ENCODE peak calls at places on chromosomes 7 and 10, in five cellular contexts. K is SHP77; P is NCI-H526 treated with DMSO at 0.1 percent for 48 hours; T is activated T-helper 1 cell treated with anti-CD3 and anti-CD28 coated beads, Interleukin-2, amount 50 U/mL, for 16 hours; Z is progenitor cell of endocrine pancreas. G is an unnamed sample.

GRCh38 chr7:83794834-83795233 is 145.9 kb upstream of the SEMA3E start:
- DNase-seq in K (peak), P (no peak), T (no peak), Z (no peak), G (no peak)

GRCh38 chr10:111079781-111080180 is 3.0 kb downstream of the ADRA2A start:
- DNase-seq in K (no peak), P (no peak), T (no peak), Z (no peak), G (no peak)

GRCh38 chr10:77609781-77610272 is 27.8 kb downstream of the KCNMA1 start:
- DNase-seq in K (no peak), P (no peak), T (no peak), Z (no peak), G (no peak)

GRCh38 chr7:116271980-116272886 is 61.9 kb downstream of the TES start:
- DNase-seq in K (no peak), P (no peak), T (no peak), Z (no peak), G (no peak)

GRCh38 chr10:8055420-8056349 is 1.2 kb downstream of the GATA3 start:
- DNase-seq in K (no peak), P (no peak), T (no peak), Z (no peak), G (peak)

GRCh38 chr7:152761116-152761748 is 1.7 kb downstream of the ACTR3B start:
- DNase-seq in K (no peak), P (no peak), T (no peak), Z (no peak), G (no peak)

GRCh38 chr7:13979671-13980438 is 9.6 kb downstream of the ETV1 start:
- DNase-seq in K (no peak), P (no peak), T (no peak), Z (no peak), G (no peak)

GRCh38 chr7:22241805-22242390 is 115.1 kb downstream of the RAPGEF5 start:
- DNase-seq in K (no peak), P (no peak), T (no peak), Z (no peak), G (no peak)

GRCh38 chr10:103852189-103852711 is 3.1 kb downstream of the SH3PXD2A start:
- DNase-seq in K (no peak), P (no peak), T (no peak), Z (no peak), G (no peak)

GRCh38 chr7:20172736-20173334 is 44.3 kb downstream of the MACC1 start:
- DNase-seq in K (peak), P (peak), T (no peak), Z (peak), G (no peak)

GRCh38 chr7:14748461-14748860 is 154.1 kb downstream of the DGKB start:
- DNase-seq in K (no peak), P (no peak), T (no peak), Z (no peak), G (no peak)

GRCh38 chr7:148472406-148472805 is 118.2 kb upstream of the C7orf33 start:
- DNase-seq in K (no peak), P (no peak), T (no peak), Z (no peak), G (no peak)

GRCh38 chr10:42722575-42722974 is 60.0 kb upstream of the BMS1 start:
- DNase-seq in K (no peak), P (no peak), T (no peak), Z (no peak), G (no peak)

GRCh38 chr10:27730041-27730440 is 15.6 kb downstream of the MKX start:
- DNase-seq in K (no peak), P (no peak), T (no peak), Z (no peak), G (no peak)

GRCh38 chr10:108410231-108410630 is 1245.7 kb upstream of the SORCS1 start:
- DNase-seq in K (no peak), P (no peak), T (no peak), Z (no peak), G (no peak)

GRCh38 chr7:140262242-140262903 is 85.6 kb upstream of the KDM7A start:
- DNase-seq in K (no peak), P (no peak), T (no peak), Z (no peak), G (no peak)

GRCh38 chr10:15182541-15183207 is 14.2 kb upstream of the NMT2 start:
- DNase-seq in K (no peak), P (no peak), T (no peak), Z (no peak), G (no peak)

GRCh38 chr7:100396421-100396982 is 23.2 kb downstream of the PILRA start:
- DNase-seq in K (no peak), P (no peak), T (peak), Z (no peak), G (no peak)

GRCh38 chr10:13102002-13102794 is 2.2 kb downstream of the OPTN start:
- DNase-seq in K (no peak), P (no peak), T (no peak), Z (no peak), G (no peak)

GRCh38 chr7:76364198-76364584 is 5.4 kb upstream of the YWHAG start:
- DNase-seq in K (no peak), P (no peak), T (no peak), Z (no peak), G (no peak)

GRCh38 chr7:7628476-7628875 is 12.1 kb upstream of the UMAD1 start:
- DNase-seq in K (no peak), P (no peak), T (no peak), Z (no peak), G (no peak)

GRCh38 chr7:103540986-103541385 is 95.0 kb upstream of the SLC26A5 start:
- DNase-seq in K (peak), P (no peak), T (no peak), Z (no peak), G (no peak)

GRCh38 chr10:98135222-98135899 is 904 bp downstream of the R3HCC1L start:
- DNase-seq in K (no peak), P (no peak), T (no peak), Z (no peak), G (no peak)

GRCh38 chr7:15015545-15016314 is 113.2 kb upstream of the DGKB start:
- DNase-seq in K (peak), P (peak), T (no peak), Z (peak), G (no peak)

GRCh38 chr7:129262333-129262732 is 37.5 kb downstream of the AHCYL2 start:
- DNase-seq in K (no peak), P (no peak), T (no peak), Z (no peak), G (no peak)

GRCh38 chr7:90594791-90595317 is 1.3 kb upstream of the CDK14 start:
- DNase-seq in K (no peak), P (peak), T (no peak), Z (no peak), G (no peak)

GRCh38 chr10:7206407-7207127 is 204.3 kb downstream of the SFMBT2 start:
- DNase-seq in K (no peak), P (no peak), T (no peak), Z (no peak), G (no peak)

GRCh38 chr7:78296689-78297371 is 498.3 kb downstream of the PHTF2 start:
- DNase-seq in K (no peak), P (peak), T (no peak), Z (no peak), G (no peak)

GRCh38 chr10:113690749-113691148 is 11.0 kb downstream of the CASP7 start:
- DNase-seq in K (no peak), P (no peak), T (no peak), Z (no peak), G (no peak)

GRCh38 chr7:29877196-29877595 is 70.9 kb downstream of the WIPF3 start:
- DNase-seq in K (no peak), P (peak), T (no peak), Z (no peak), G (no peak)

GRCh38 chr7:93551063-93551895 is 23.2 kb downstream of the CALCR start:
- DNase-seq in K (no peak), P (peak), T (no peak), Z (no peak), G (no peak)

GRCh38 chr7:118735436-118735835 is 510.9 kb downstream of the ANKRD7 start:
- DNase-seq in K (no peak), P (no peak), T (no peak), Z (no peak), G (no peak)

GRCh38 chr7:142496545-142496991 is 238.7 kb upstream of the PRSS58 start:
- DNase-seq in K (no peak), P (peak), T (no peak), Z (no peak), G (no peak)

GRCh38 chr10:34985823-34986222 is 104.3 kb downstream of the CUL2 start:
- DNase-seq in K (no peak), P (no peak), T (no peak), Z (no peak), G (no peak)

GRCh38 chr10:27745719-27746363 is at the start of gene MKX:
- DNase-seq in K (no peak), P (peak), T (no peak), Z (peak), G (peak)

GRCh38 chr10:116828121-116828520 is 21.2 kb upstream of the ENO4 start:
- DNase-seq in K (no peak), P (no peak), T (no peak), Z (no peak), G (no peak)

G was measured in activated gamma-delta T cell.